ENCODE peak calls at places on chromosomes 13 and 19, in eight cellular contexts. X is kidney epithelial cell; I is CD8-positive, alpha-beta T cell; E is AG10803; T is H9; Y is psoas muscle; C is HFF-Myc; Q is progenitor cell of endocrine pancreas. H is an unnamed sample.

GRCh38 chr13:74443623-74444022 is 309.4 kb upstream of the KLF12 start:
- DNase-seq in X (peak), I (no peak), E (peak), T (no peak), Y (no peak), C (peak), Q (no peak), H (no peak)

GRCh38 chr13:33582121-33582520 is 235.8 kb upstream of the RFC3 start:
- DNase-seq in X (no peak), I (no peak), E (peak), T (no peak), Y (no peak), C (no peak), Q (no peak), H (no peak)

GRCh38 chr13:112690242-112690943 is 555 bp downstream of the ATP11A start:
- DNase-seq in X (no peak), I (no peak), E (peak), T (peak), Y (peak), C (no peak), Q (peak), H (no peak)

GRCh38 chr13:94480672-94481145 is 1.2 kb upstream of the DCT start:
- DNase-seq in X (peak), I (no peak), E (peak), T (no peak), Y (peak), C (no peak), Q (no peak), H (no peak)

GRCh38 chr19:46015080-46015960 is 7.5 kb downstream of the PGLYRP1 start:
- DNase-seq in X (no peak), I (peak), E (peak), T (peak), Y (peak), C (no peak), Q (peak), H (peak)

GRCh38 chr19:39277598-39277997 is 9.4 kb downstream of the IFNL2 start:
- DNase-seq in X (no peak), I (no peak), E (no peak), T (no peak), Y (no peak), C (no peak), Q (no peak), H (no peak)

GRCh38 chr13:97371486-97372109 is 62.4 kb upstream of the RAP2A start:
- DNase-seq in X (no peak), I (no peak), E (no peak), T (no peak), Y (no peak), C (no peak), Q (no peak), H (no peak)

GRCh38 chr13:106561551-106562170 is 6.3 kb downstream of the ARGLU1 start:
- DNase-seq in X (no peak), I (no peak), E (no peak), T (no peak), Y (no peak), C (no peak), Q (no peak), H (no peak)

GRCh38 chr13:77860621-77861020 is 58.0 kb downstream of the EDNRB start:
- DNase-seq in X (no peak), I (no peak), E (peak), T (no peak), Y (no peak), C (no peak), Q (no peak), H (no peak)

GRCh38 chr13:40984670-40985366 is 34.3 kb downstream of the ELF1 start:
- DNase-seq in X (no peak), I (no peak), E (no peak), T (no peak), Y (no peak), C (no peak), Q (no peak), H (no peak)

GRCh38 chr13:71240906-71241305 is 626.1 kb downstream of the DACH1 start:
- DNase-seq in X (no peak), I (no peak), E (no peak), T (no peak), Y (no peak), C (no peak), Q (no peak), H (no peak)
- TF ChIP-seq CTCF in X (peak), I (no peak), E (no peak), T (peak), Y (peak), C (no peak), Q (peak), H (no peak)

GRCh38 chr19:2511570-2511969 is 35.6 kb downstream of the GADD45B start:
- DNase-seq in X (no peak), I (no peak), E (no peak), T (no peak), Y (no peak), C (no peak), Q (no peak), H (no peak)
- TF ChIP-seq CTCF in X (no peak), I (no peak), E (no peak), T (no peak), Y (no peak), C (no peak), Q (no peak), H (no peak)

GRCh38 chr19:28736528-28736927 is 476.4 kb downstream of the UQCRFS1 start:
- DNase-seq in X (no peak), I (no peak), E (no peak), T (no peak), Y (no peak), C (no peak), Q (no peak), H (no peak)

GRCh38 chr19:28731113-28731512 is 481.8 kb downstream of the UQCRFS1 start:
- DNase-seq in X (no peak), I (no peak), E (no peak), T (no peak), Y (no peak), C (no peak), Q (no peak), H (no peak)

GRCh38 chr19:28727835-28728159 is 485.2 kb downstream of the UQCRFS1 start:
- DNase-seq in X (no peak), I (no peak), E (no peak), T (no peak), Y (no peak), C (no peak), Q (no peak), H (no peak)

GRCh38 chr19:28727133-28727834 is 485.7 kb downstream of the UQCRFS1 start:
- DNase-seq in X (no peak), I (no peak), E (no peak), T (peak), Y (no peak), C (no peak), Q (no peak), H (peak)

DNA sequence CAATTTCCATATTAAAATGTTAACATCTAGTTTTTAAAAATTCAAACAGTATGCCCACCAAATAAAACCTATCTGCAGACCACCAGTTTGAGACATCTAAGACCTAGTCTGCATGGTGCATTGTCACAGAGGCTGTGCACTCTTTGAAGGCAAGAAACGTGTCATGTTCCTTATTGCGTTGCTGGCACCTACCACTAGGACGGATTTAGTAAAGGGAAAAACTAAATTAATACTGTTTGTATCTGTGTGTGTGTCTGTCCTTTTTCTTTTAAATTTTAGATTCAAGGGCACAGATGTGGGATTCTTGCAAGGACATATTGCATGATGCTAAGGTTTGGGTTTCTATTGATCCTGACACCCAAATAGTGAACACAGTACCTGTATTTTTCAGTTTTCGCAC is 481.4 kb downstream of the UQCRFS1 start:
- DNase-seq in X (no peak), I (no peak), E (no peak), T (no peak), Y (no peak), C (no peak), Q (no peak), H (no peak)
- TF ChIP-seq CTCF in X (no peak), I (no peak), E (peak), T (peak), Y (no peak), C (no peak), Q (peak), H (no peak)

DNA sequence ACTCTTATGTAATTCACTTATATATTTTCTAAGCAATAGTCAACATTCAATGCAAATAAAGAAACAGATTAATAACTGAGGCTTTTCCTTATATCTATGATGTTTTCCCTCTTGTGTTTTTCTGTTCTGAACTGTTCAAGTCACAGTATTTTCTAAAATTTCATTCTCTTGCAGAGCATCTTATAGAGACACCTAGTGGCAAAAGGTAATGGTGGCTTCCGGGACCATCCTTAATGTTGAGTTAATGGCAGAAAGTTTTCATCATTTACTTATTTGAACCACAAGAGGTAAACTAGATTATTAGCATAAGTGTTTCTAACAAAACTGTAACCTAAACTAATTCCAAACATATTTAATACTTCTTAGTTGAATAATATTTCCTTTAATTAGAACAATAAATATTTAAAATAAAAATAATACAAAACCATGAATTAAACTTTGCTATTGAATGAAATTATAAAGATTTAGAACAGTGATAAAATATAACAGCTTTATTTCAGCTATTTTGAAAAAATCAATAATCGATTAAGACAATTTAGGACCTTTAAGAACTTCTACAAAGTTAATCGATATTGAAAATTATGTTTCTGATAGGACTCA is 1.7 kb upstream of the SLITRK5 start:
- DNase-seq in X (no peak), I (no peak), E (no peak), T (peak), Y (no peak), C (no peak), Q (no peak), H (no peak)
- TF ChIP-seq CTCF in X (peak), I (no peak), E (peak), T (peak), Y (no peak), C (peak), Q (peak), H (peak)

GRCh38 chr19:54256250-54257115 is 590 bp downstream of the LILRB5 start:
- DNase-seq in X (no peak), I (no peak), E (no peak), T (peak), Y (no peak), C (no peak), Q (no peak), H (no peak)
- TF ChIP-seq CTCF in X (no peak), I (no peak), E (no peak), T (no peak), Y (no peak), C (no peak), Q (no peak), H (no peak)

GRCh38 chr19:10389863-10390262 is 9.5 kb upstream of the TYK2 start:
- DNase-seq in X (no peak), I (no peak), E (no peak), T (peak), Y (no peak), C (no peak), Q (no peak), H (no peak)
- TF ChIP-seq CTCF in X (peak), I (no peak), E (peak), T (peak), Y (peak), C (peak), Q (peak), H (no peak)

DNA sequence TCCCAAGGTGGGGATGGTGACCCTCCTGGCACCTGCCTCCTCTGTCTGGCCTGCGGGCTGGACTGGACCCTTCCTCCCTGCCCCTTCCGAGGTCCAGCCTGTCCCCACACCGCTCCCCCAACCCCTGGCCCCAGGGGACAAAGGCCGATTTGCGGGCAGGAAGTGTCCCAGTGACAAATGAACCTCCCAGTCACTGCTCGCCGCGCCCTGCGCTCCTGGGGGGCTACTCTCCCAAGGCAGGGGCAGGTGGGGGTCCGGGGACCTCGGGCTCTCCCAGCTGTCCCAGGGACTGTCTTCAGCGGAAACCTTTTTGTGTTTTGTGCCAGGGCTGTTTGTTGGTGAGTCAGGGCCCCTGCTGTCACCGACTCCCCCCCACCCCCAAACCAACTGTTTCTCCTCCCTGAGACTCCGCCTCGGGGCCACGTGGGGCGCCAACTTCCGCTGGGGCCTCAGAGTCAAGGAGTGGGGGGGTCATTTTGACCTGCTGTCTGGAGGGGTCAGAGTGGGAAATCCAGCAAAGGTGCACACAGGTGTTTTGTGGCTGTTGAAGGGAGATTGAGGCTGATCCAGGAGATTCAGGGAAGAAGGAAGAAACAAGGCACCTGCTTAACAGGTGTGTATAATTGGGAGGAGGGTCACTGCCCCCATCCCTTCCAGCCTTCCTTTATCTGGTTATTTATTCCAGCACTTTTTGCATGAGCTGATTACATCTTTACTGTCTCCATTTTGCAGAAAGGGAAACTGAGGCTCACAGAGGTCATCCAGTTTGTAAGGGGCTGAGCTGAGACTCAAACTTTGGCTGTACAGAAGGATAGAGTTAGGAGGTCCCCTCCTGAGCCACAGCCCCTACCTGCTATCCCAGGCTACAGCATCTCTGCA is 831 bp downstream of the PGPEP1 start:
- DNase-seq in X (no peak), I (peak), E (peak), T (peak), Y (peak), C (no peak), Q (peak), H (peak)
- TF ChIP-seq CTCF in X (no peak), I (no peak), E (no peak), T (peak), Y (no peak), C (no peak), Q (no peak), H (peak)

DNA sequence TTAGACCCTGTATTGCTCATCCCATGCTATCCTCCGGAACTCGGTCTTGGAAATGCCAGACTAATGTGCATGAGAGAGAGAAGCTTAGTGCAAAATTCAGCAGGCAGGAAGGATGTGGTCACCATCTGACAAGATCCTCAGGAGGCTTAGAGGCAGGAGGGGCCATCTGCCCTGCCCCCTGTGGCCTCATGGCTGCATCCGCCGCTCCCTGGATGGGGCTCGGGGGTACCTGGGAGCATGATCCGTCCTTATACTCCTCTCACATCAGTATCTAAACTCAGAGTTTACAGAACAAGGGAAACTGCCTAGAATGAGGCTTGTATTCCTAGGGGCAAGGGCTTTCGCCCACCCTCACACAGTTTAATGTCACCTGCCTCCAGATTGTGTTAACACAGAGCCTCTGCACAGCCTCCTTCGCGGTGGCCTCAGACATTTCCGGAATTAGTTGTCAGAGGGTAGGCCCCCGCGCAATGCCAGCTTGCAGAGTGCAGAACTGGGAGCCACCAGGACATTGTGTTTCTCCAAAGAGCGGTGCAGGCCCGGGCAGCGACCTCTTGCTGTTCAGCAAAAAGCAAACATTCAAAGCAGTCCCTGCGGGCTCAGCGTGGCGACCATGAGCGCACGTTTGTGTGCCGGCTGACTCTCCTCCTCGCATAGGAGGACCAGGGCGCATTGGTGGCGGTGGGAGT is 39.2 kb downstream of the GPR12 start:
- DNase-seq in X (no peak), I (peak), E (no peak), T (no peak), Y (peak), C (no peak), Q (no peak), H (no peak)
- TF ChIP-seq CTCF in X (no peak), I (no peak), E (no peak), T (no peak), Y (no peak), C (no peak), Q (no peak), H (no peak)